ENCODE peak calls at places on chromosomes 1 and 21, in nine cellular contexts. T is IMR-90, J is endothelial cell of umbilical vein, I is breast epithelium, Q is esophagus squamous epithelium, X is tibial nerve, K is stomach, N is heart left ventricle, H is uterus. Z is an unnamed sample. For H3K9me3, the result is how much of the 10 kb centered on the place peaks cover.

GRCh38 chr1:202229376-202229775 is 35.8 kb downstream of the LGR6 start:
- DNase-seq in T (no peak), J (no peak), I (no peak), Q (no peak), X (no peak), K (no peak), N (no peak), H (no peak), Z (no peak)

GRCh38 chr1:229270547-229271447 is at the start of gene RAB4A:
- DNase-seq in T (peak), J (peak), I (peak), Q (peak), X (peak), K (peak), N (peak), H (peak), Z (peak)

GRCh38 chr1:156245451-156246232 is 2.2 kb downstream of the PAQR6 start:
- DNase-seq in T (no peak), J (peak), I (no peak), Q (no peak), X (no peak), K (peak), N (no peak), H (no peak), Z (peak)

GRCh38 chr1:162696286-162696862 is 64.1 kb downstream of the DDR2 start:
- DNase-seq in T (peak), J (peak), I (peak), Q (no peak), X (peak), K (peak), N (peak), H (peak), Z (peak)

GRCh38 chr1:228101994-228102790 is 933 bp downstream of the C1orf35 start:
- DNase-seq in T (no peak), J (peak), I (no peak), Q (no peak), X (no peak), K (peak), N (no peak), H (no peak), Z (no peak)

GRCh38 chr1:241525026-241525425 is 5.5 kb upstream of the FH start:
- DNase-seq in T (no peak), J (no peak), I (no peak), Q (no peak), X (no peak), K (no peak), N (no peak), H (no peak), Z (no peak)

GRCh38 chr1:1510912-1511532 is 940 bp upstream of the ATAD3A start:
- DNase-seq in T (peak), J (no peak), I (no peak), Q (no peak), X (no peak), K (no peak), N (no peak), H (no peak), Z (no peak)

GRCh38 chr1:169925505-169926482 is 32.1 kb upstream of the SCYL3 start:
- DNase-seq in T (no peak), J (no peak), I (no peak), Q (no peak), X (no peak), K (no peak), N (no peak), H (no peak), Z (no peak)

GRCh38 chr1:240190881-240191385 is 99.2 kb downstream of the FMN2 start:
- DNase-seq in T (peak), J (no peak), I (no peak), Q (no peak), X (peak), K (no peak), N (no peak), H (peak), Z (no peak)

GRCh38 chr1:117590273-117590925 is 15.4 kb upstream of the TENT5C start:
- DNase-seq in T (peak), J (no peak), I (no peak), Q (no peak), X (no peak), K (peak), N (no peak), H (no peak), Z (peak)

GRCh38 chr21:46021978-46022544 is 40.5 kb downstream of the COL6A1 start:
- DNase-seq in T (no peak), J (no peak), I (no peak), Q (no peak), X (peak), K (peak), N (no peak), H (peak), Z (peak)

GRCh38 chr1:147549526-147549925 is 8.2 kb downstream of the BCL9 start:
- DNase-seq in T (no peak), J (no peak), I (no peak), Q (no peak), X (no peak), K (no peak), N (no peak), H (no peak), Z (no peak)

GRCh38 chr21:31660134-31660565 is 657 bp downstream of the SOD1 start:
- DNase-seq in T (no peak), J (peak), I (no peak), Q (no peak), X (no peak), K (no peak), N (peak), H (peak), Z (peak)

GRCh38 chr1:159012495-159012894 is 2.8 kb downstream of the IFI16 start:
- DNase-seq in T (peak), J (peak), I (no peak), Q (no peak), X (peak), K (no peak), N (peak), H (no peak), Z (no peak)

GRCh38 chr21:29238967-29239289 is 59.8 kb upstream of the BACH1 start:
- DNase-seq in T (peak), J (no peak), I (no peak), Q (no peak), X (peak), K (no peak), N (no peak), H (no peak), Z (no peak)

GRCh38 chr1:165595561-165595960 is 35.5 kb upstream of the MGST3 start:
- DNase-seq in T (peak), J (no peak), I (no peak), Q (no peak), X (no peak), K (no peak), N (no peak), H (no peak), Z (no peak)

GRCh38 chr1:233111731-233112130 is 161.3 kb downstream of the NTPCR start:
- DNase-seq in T (no peak), J (no peak), I (no peak), Q (no peak), X (no peak), K (no peak), N (no peak), H (no peak), Z (no peak)

GRCh38 chr1:184039126-184039525 is 1.6 kb upstream of the COLGALT2 start:
- DNase-seq in T (no peak), J (no peak), I (no peak), Q (no peak), X (no peak), K (no peak), N (no peak), H (no peak), Z (no peak)

GRCh38 chr1:108117908-108118902 is 81.9 kb downstream of the SLC25A24 start:
- DNase-seq in T (peak), J (no peak), I (no peak), Q (no peak), X (no peak), K (no peak), N (no peak), H (no peak), Z (peak)

GRCh38 chr1:24199291-24199900 is 12.3 kb upstream of the IFNLR1 start:
- DNase-seq in T (peak), J (peak), I (no peak), Q (no peak), X (peak), K (peak), N (peak), H (peak), Z (peak)

GRCh38 chr1:59223943-59224639 is 72.8 kb upstream of the FGGY start:
- DNase-seq in T (peak), J (no peak), I (no peak), Q (no peak), X (no peak), K (no peak), N (no peak), H (no peak), Z (no peak)

GRCh38 chr21:32368386-32368785 is 24.4 kb downstream of the URB1 start:
- DNase-seq in T (peak), J (peak), I (no peak), Q (no peak), X (no peak), K (no peak), N (no peak), H (no peak), Z (no peak)

GRCh38 chr1:228065543-228066347 is 16.8 kb upstream of the ARF1 start:
- DNase-seq in T (no peak), J (no peak), I (peak), Q (no peak), X (no peak), K (peak), N (no peak), H (no peak), Z (peak)

GRCh38 chr1:205505076-205505729 is 734 bp downstream of the CDK18 start:
- DNase-seq in T (no peak), J (no peak), I (no peak), Q (no peak), X (no peak), K (no peak), N (no peak), H (no peak), Z (no peak)

GRCh38 chr1:97137862-97138514 is 416.4 kb downstream of the PTBP2 start:
- DNase-seq in T (peak), J (peak), I (no peak), Q (no peak), X (peak), K (no peak), N (peak), H (peak), Z (no peak)

GRCh38 chr1:184597652-184598357 is 156.9 kb downstream of the EDEM3 start:
- DNase-seq in T (peak), J (peak), I (no peak), Q (no peak), X (no peak), K (no peak), N (no peak), H (no peak), Z (no peak)

GRCh38 chr1:82392946-82393345 is 592.2 kb downstream of the ADGRL2 start:
- DNase-seq in T (no peak), J (no peak), I (no peak), Q (no peak), X (no peak), K (no peak), N (no peak), H (no peak), Z (no peak)
- H3K9me3 ChIP-seq in T (under half), J (under half), I (under half), Q (under half), X (under half), K (under half), N (under half), H (under half), Z (under half)

DNA sequence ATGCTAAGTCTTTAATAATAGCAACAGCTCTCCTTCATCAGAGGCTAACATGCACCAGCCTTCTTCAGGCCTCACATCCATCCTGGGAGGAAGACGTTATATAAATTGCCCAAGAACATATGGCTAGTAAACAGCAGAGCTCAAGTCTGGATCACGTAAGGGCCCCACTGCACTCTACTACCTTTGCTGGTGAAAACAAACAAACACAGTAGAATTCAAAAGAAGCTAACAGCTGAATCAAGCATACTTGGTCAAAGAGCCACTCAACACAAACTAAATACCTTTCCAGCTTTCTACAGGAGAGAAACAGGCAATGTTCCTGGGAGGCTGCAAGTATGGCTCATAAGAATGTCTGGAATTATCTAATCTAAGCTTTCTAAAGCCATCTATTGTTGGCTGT is 66.0 kb downstream of the WLS start:
- DNase-seq in T (no peak), J (no peak), I (no peak), Q (no peak), X (no peak), K (no peak), N (no peak), H (no peak), Z (no peak)
- TF ChIP-seq POLR2A in T (no peak), J (no peak), I (no peak), Q (no peak), X (no peak), K (no peak), N (no peak), H (no peak), Z (no peak)

DNA sequence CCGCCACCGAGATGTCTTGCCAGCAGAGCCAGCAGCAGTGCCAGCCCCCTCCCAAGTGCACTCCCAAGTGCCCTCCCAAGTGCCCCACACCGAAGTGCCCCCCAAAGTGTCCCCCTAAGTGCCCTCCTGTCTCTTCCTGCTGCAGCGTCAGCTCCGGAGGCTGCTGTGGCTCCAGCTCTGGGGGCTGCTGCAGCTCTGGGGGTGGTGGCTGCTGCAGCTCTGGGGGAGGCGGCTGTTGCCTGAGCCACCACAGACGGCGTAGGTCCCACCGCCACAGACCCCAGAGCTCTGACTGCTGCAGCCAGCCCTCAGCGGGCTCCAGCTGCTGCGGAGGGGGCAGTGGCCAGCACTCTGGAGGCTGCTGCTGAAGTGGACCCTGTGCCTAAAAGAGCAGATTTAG is 1.4 kb downstream of the LCE1F start:
- DNase-seq in T (no peak), J (no peak), I (no peak), Q (no peak), X (no peak), K (no peak), N (no peak), H (no peak), Z (no peak)
- H3K9me3 ChIP-seq in T (under half), J (under half), I (under half), Q (under half), X (under half), K (under half), N (under half), H (under half), Z (under half)

GRCh38 chr1:210373878-210374599 is 45.3 kb downstream of the HHAT start:
- DNase-seq in T (peak), J (peak), I (peak), Q (no peak), X (peak), K (peak), N (no peak), H (peak), Z (no peak)
- TF ChIP-seq POLR2A in T (peak), J (peak), I (no peak), Q (no peak), X (no peak), K (no peak), N (no peak), H (no peak), Z (no peak)

DNA sequence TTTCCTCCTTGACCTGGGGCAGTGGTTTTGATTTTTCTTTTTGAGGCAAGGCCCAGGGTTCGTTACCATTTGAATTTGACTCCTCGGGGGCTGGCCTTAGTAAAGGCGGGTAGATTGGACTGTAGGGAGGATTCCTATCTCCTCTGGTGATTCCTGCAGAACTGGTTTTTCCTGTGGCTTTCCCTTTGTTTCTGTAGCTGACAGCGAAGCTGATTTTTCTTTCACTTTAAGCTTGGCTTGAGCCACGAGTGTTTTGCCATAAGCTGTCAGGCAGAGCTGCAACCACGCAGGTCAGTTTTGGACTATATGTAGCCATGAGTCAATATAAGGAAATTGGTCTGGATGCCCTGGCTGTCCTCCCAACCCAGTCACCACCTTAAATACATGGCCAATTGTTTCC is 28.7 kb upstream of the KCNJ15 start:
- DNase-seq in T (no peak), J (no peak), I (no peak), Q (no peak), X (no peak), K (no peak), N (no peak), H (no peak), Z (no peak)
- H3K9me3 ChIP-seq in T (under half), J (under half), I (half or more), Q (under half), X (under half), K (half or more), N (under half), H (under half), Z (under half)